ENCODE peak calls at places on chromosomes 1 and 21, in seven cellular contexts. One of them, this sample, is unnamed.

GRCh38 chr21:20639026-20639425 is 359.2 kb upstream of the NCAM2 start:
- DNase-seq in pancreas: no peak
- DNase-seq in colonic mucosa: no peak
- DNase-seq in NCI-H2171: no peak
- DNase-seq in iris pigment epithelial cell: peak
- DNase-seq in T follicular helper cell: no peak
- DNase-seq in Calu3: no peak
- DNase-seq in this sample: no peak

GRCh38 chr1:21255284-21255942 is 34.9 kb downstream of the ECE1 start:
- DNase-seq in pancreas: peak
- DNase-seq in colonic mucosa: peak
- DNase-seq in NCI-H2171: peak
- DNase-seq in iris pigment epithelial cell: peak
- DNase-seq in T follicular helper cell: peak
- DNase-seq in Calu3: peak
- DNase-seq in this sample: peak

GRCh38 chr1:54973205-54973921 is 7.1 kb upstream of the TMEM61 start:
- DNase-seq in pancreas: no peak
- DNase-seq in colonic mucosa: peak
- DNase-seq in NCI-H2171: no peak
- DNase-seq in iris pigment epithelial cell: no peak
- DNase-seq in T follicular helper cell: no peak
- DNase-seq in Calu3: peak
- DNase-seq in this sample: peak

GRCh38 chr1:58468612-58469493 is 77.7 kb downstream of the OMA1 start:
- DNase-seq in pancreas: no peak
- DNase-seq in colonic mucosa: no peak
- DNase-seq in NCI-H2171: no peak
- DNase-seq in iris pigment epithelial cell: no peak
- DNase-seq in T follicular helper cell: no peak
- DNase-seq in Calu3: no peak
- DNase-seq in this sample: no peak

GRCh38 chr21:17139696-17140095 is 373.1 kb upstream of the CXADR start:
- DNase-seq in pancreas: no peak
- DNase-seq in colonic mucosa: no peak
- DNase-seq in NCI-H2171: no peak
- DNase-seq in iris pigment epithelial cell: peak
- DNase-seq in T follicular helper cell: no peak
- DNase-seq in Calu3: no peak
- DNase-seq in this sample: peak

GRCh38 chr1:3069491-3070303 is 694 bp downstream of the PRDM16 start:
- DNase-seq in pancreas: peak
- DNase-seq in colonic mucosa: peak
- DNase-seq in NCI-H2171: no peak
- DNase-seq in iris pigment epithelial cell: peak
- DNase-seq in T follicular helper cell: no peak
- DNase-seq in Calu3: peak
- DNase-seq in this sample: peak

GRCh38 chr1:73674945-73675561 is 522.9 kb downstream of the LRRIQ3 start:
- DNase-seq in pancreas: no peak
- DNase-seq in colonic mucosa: no peak
- DNase-seq in NCI-H2171: no peak
- DNase-seq in iris pigment epithelial cell: peak
- DNase-seq in T follicular helper cell: no peak
- DNase-seq in Calu3: no peak
- DNase-seq in this sample: no peak

GRCh38 chr1:99589186-99589636 is 56.7 kb upstream of the PALMD start:
- DNase-seq in pancreas: no peak
- DNase-seq in colonic mucosa: peak
- DNase-seq in NCI-H2171: no peak
- DNase-seq in iris pigment epithelial cell: no peak
- DNase-seq in T follicular helper cell: no peak
- DNase-seq in Calu3: peak
- DNase-seq in this sample: no peak

GRCh38 chr1:53740621-53741105 is 1.7 kb upstream of the GLIS1 start:
- DNase-seq in pancreas: no peak
- DNase-seq in colonic mucosa: no peak
- DNase-seq in NCI-H2171: no peak
- DNase-seq in iris pigment epithelial cell: peak
- DNase-seq in T follicular helper cell: no peak
- DNase-seq in Calu3: no peak
- DNase-seq in this sample: peak

GRCh38 chr1:228280106-228280901 is 72.5 kb downstream of the OBSCN start:
- DNase-seq in pancreas: peak
- DNase-seq in colonic mucosa: no peak
- DNase-seq in NCI-H2171: no peak
- DNase-seq in iris pigment epithelial cell: no peak
- DNase-seq in T follicular helper cell: no peak
- DNase-seq in Calu3: no peak
- DNase-seq in this sample: no peak

GRCh38 chr21:45820171-45821091 is 161.1 kb upstream of the COL6A1 start:
- DNase-seq in pancreas: peak
- DNase-seq in colonic mucosa: peak
- DNase-seq in NCI-H2171: peak
- DNase-seq in iris pigment epithelial cell: peak
- DNase-seq in T follicular helper cell: peak
- DNase-seq in Calu3: peak
- DNase-seq in this sample: peak

GRCh38 chr1:14470802-14471201 is 127.7 kb upstream of the KAZN start:
- DNase-seq in pancreas: no peak
- DNase-seq in colonic mucosa: no peak
- DNase-seq in NCI-H2171: no peak
- DNase-seq in iris pigment epithelial cell: no peak
- DNase-seq in T follicular helper cell: no peak
- DNase-seq in Calu3: no peak
- DNase-seq in this sample: no peak

GRCh38 chr1:76247261-76247852 is 172.8 kb downstream of the ST6GALNAC3 start:
- DNase-seq in pancreas: no peak
- DNase-seq in colonic mucosa: no peak
- DNase-seq in NCI-H2171: no peak
- DNase-seq in iris pigment epithelial cell: no peak
- DNase-seq in T follicular helper cell: no peak
- DNase-seq in Calu3: no peak
- DNase-seq in this sample: no peak

GRCh38 chr1:169680377-169681019 is 30.9 kb downstream of the SELL start:
- DNase-seq in pancreas: no peak
- DNase-seq in colonic mucosa: no peak
- DNase-seq in NCI-H2171: no peak
- DNase-seq in iris pigment epithelial cell: no peak
- DNase-seq in T follicular helper cell: no peak
- DNase-seq in Calu3: no peak
- DNase-seq in this sample: no peak

GRCh38 chr1:112508242-112509004 is at the start of gene WNT2B:
- DNase-seq in pancreas: peak
- DNase-seq in colonic mucosa: no peak
- DNase-seq in NCI-H2171: peak
- DNase-seq in iris pigment epithelial cell: no peak
- DNase-seq in T follicular helper cell: peak
- DNase-seq in Calu3: peak
- DNase-seq in this sample: no peak

GRCh38 chr1:198416276-198416675 is 124.2 kb downstream of the ATP6V1G3 start:
- DNase-seq in pancreas: no peak
- DNase-seq in colonic mucosa: no peak
- DNase-seq in NCI-H2171: no peak
- DNase-seq in iris pigment epithelial cell: peak
- DNase-seq in T follicular helper cell: no peak
- DNase-seq in Calu3: no peak
- DNase-seq in this sample: peak

GRCh38 chr1:207282049-207282448 is 39.4 kb upstream of the CD55 start:
- DNase-seq in pancreas: no peak
- DNase-seq in colonic mucosa: no peak
- DNase-seq in NCI-H2171: no peak
- DNase-seq in iris pigment epithelial cell: peak
- DNase-seq in T follicular helper cell: no peak
- DNase-seq in Calu3: no peak
- DNase-seq in this sample: peak

GRCh38 chr1:87167855-87168630 is 160.6 kb upstream of the LMO4 start:
- DNase-seq in pancreas: no peak
- DNase-seq in colonic mucosa: no peak
- DNase-seq in NCI-H2171: no peak
- DNase-seq in iris pigment epithelial cell: no peak
- DNase-seq in T follicular helper cell: no peak
- DNase-seq in Calu3: no peak
- DNase-seq in this sample: no peak

GRCh38 chr1:86508583-86508969 is 38.3 kb upstream of the CLCA4 start:
- DNase-seq in pancreas: no peak
- DNase-seq in colonic mucosa: no peak
- DNase-seq in NCI-H2171: no peak
- DNase-seq in iris pigment epithelial cell: no peak
- DNase-seq in T follicular helper cell: no peak
- DNase-seq in Calu3: no peak
- DNase-seq in this sample: peak

GRCh38 chr1:91735266-91735845 is 150.6 kb downstream of the TGFBR3 start:
- DNase-seq in pancreas: no peak
- DNase-seq in colonic mucosa: no peak
- DNase-seq in NCI-H2171: no peak
- DNase-seq in iris pigment epithelial cell: no peak
- DNase-seq in T follicular helper cell: no peak
- DNase-seq in Calu3: no peak
- DNase-seq in this sample: no peak

GRCh38 chr1:156149374-156150106 is 3.8 kb upstream of the SEMA4A start:
- DNase-seq in pancreas: no peak
- DNase-seq in colonic mucosa: no peak
- DNase-seq in NCI-H2171: no peak
- DNase-seq in iris pigment epithelial cell: no peak
- DNase-seq in T follicular helper cell: no peak
- DNase-seq in Calu3: no peak
- DNase-seq in this sample: no peak

GRCh38 chr1:240611619-240612490 is at the start of gene GREM2:
- DNase-seq in pancreas: peak
- DNase-seq in colonic mucosa: peak
- DNase-seq in NCI-H2171: no peak
- DNase-seq in iris pigment epithelial cell: peak
- DNase-seq in T follicular helper cell: peak
- DNase-seq in Calu3: peak
- DNase-seq in this sample: peak

GRCh38 chr1:172946814-172947507 is 103.8 kb downstream of the TNFSF18 start:
- DNase-seq in pancreas: no peak
- DNase-seq in colonic mucosa: no peak
- DNase-seq in NCI-H2171: no peak
- DNase-seq in iris pigment epithelial cell: peak
- DNase-seq in T follicular helper cell: no peak
- DNase-seq in Calu3: no peak
- DNase-seq in this sample: peak

GRCh38 chr1:109765483-109765815 is 1.7 kb upstream of the EPS8L3 start:
- DNase-seq in pancreas: no peak
- DNase-seq in colonic mucosa: peak
- DNase-seq in NCI-H2171: no peak
- DNase-seq in iris pigment epithelial cell: no peak
- DNase-seq in T follicular helper cell: no peak
- DNase-seq in Calu3: no peak
- DNase-seq in this sample: no peak

GRCh38 chr1:226736908-226737818 is 1.9 kb downstream of the ITPKB start:
- DNase-seq in pancreas: peak
- DNase-seq in colonic mucosa: peak
- DNase-seq in NCI-H2171: no peak
- DNase-seq in iris pigment epithelial cell: peak
- DNase-seq in T follicular helper cell: no peak
- DNase-seq in Calu3: no peak
- DNase-seq in this sample: peak

GRCh38 chr1:221234821-221235220 is 355.6 kb downstream of the HLX start:
- DNase-seq in pancreas: no peak
- DNase-seq in colonic mucosa: no peak
- DNase-seq in NCI-H2171: no peak
- DNase-seq in iris pigment epithelial cell: peak
- DNase-seq in T follicular helper cell: no peak
- DNase-seq in Calu3: no peak
- DNase-seq in this sample: peak

GRCh38 chr1:15953294-15953771 is 22.6 kb downstream of the ZBTB17 start:
- DNase-seq in pancreas: no peak
- DNase-seq in colonic mucosa: no peak
- DNase-seq in NCI-H2171: no peak
- DNase-seq in iris pigment epithelial cell: peak
- DNase-seq in T follicular helper cell: no peak
- DNase-seq in Calu3: no peak
- DNase-seq in this sample: no peak

GRCh38 chr1:63000508-63000907 is 216.6 kb downstream of the ATG4C start:
- DNase-seq in pancreas: no peak
- DNase-seq in colonic mucosa: no peak
- DNase-seq in NCI-H2171: no peak
- DNase-seq in iris pigment epithelial cell: no peak
- DNase-seq in T follicular helper cell: no peak
- DNase-seq in Calu3: no peak
- DNase-seq in this sample: no peak

This sample was measured in EL.